ENCODE peak calls at places on chromosomes 13 and 19, in eight cellular contexts. V, S, C, O, L, B, X and J are unnamed samples.

GRCh38 chr19:7395360-7395781 is 46.6 kb downstream of the ARHGEF18 start:
- DNase-seq in V (no peak), S (no peak), C (peak; percentile 26), O (no peak), L (no peak), B (no peak), X (no peak), J (no peak)

GRCh38 chr13:39876258-39876657 is 220.8 kb downstream of the COG6 start:
- DNase-seq in V (no peak), S (no peak), C (peak; percentile 90), O (no peak), L (no peak), B (no peak), X (no peak), J (no peak)

GRCh38 chr19:38683393-38684077 is 36.1 kb downstream of the ACTN4 start:
- DNase-seq in V (peak; percentile 53), S (peak; percentile 45), C (peak; percentile 89), O (peak; percentile 98), L (peak; percentile 64), B (peak; percentile 93), X (no peak), J (peak; percentile 83)

GRCh38 chr19:51097166-51097736 is 11.0 kb downstream of the CTU1 start:
- DNase-seq in V (peak; percentile 41), S (no peak), C (peak; percentile 27), O (peak; percentile 75), L (peak; percentile 54), B (peak; percentile 57), X (peak; percentile 58), J (peak; percentile 52)

GRCh38 chr19:35932291-35932936 is 3.8 kb upstream of the LRFN3 start:
- DNase-seq in V (peak; percentile 34), S (no peak), C (no peak), O (no peak), L (no peak), B (no peak), X (no peak), J (no peak)

GRCh38 chr19:43681826-43682225 is 11.9 kb upstream of the PLAUR start:
- DNase-seq in V (no peak), S (no peak), C (no peak), O (no peak), L (no peak), B (no peak), X (no peak), J (no peak)

GRCh38 chr19:14198384-14199376 is 7.3 kb downstream of the ADGRL1 start:
- DNase-seq in V (no peak), S (no peak), C (no peak), O (no peak), L (no peak), B (peak; percentile 80), X (no peak), J (no peak)

GRCh38 chr19:30682576-30683536 is 310.7 kb downstream of the ZNF536 start:
- DNase-seq in V (peak; percentile 48), S (peak; percentile 48), C (peak; percentile 83), O (peak; percentile 79), L (peak; percentile 74), B (peak; percentile 82), X (peak; percentile 17), J (peak; percentile 82)

GRCh38 chr13:33454844-33455256 is 169.3 kb upstream of the STARD13 start:
- DNase-seq in V (no peak), S (no peak), C (no peak), O (no peak), L (no peak), B (no peak), X (no peak), J (no peak)

GRCh38 chr13:92316030-92316429 is 910.6 kb upstream of the GPC6 start:
- DNase-seq in V (no peak), S (no peak), C (no peak), O (no peak), L (no peak), B (no peak), X (no peak), J (no peak)

GRCh38 chr19:48878219-48879024 is 6.2 kb downstream of the PPP1R15A start:
- DNase-seq in V (no peak), S (no peak), C (peak; percentile 77), O (no peak), L (no peak), B (peak; percentile 100), X (no peak), J (no peak)

GRCh38 chr13:73440296-73440895 is 381.6 kb downstream of the KLF5 start:
- DNase-seq in V (no peak), S (no peak), C (no peak), O (no peak), L (no peak), B (peak; percentile 45), X (no peak), J (no peak)

GRCh38 chr19:46922465-46922864 is 61.7 kb downstream of the ARHGAP35 start:
- DNase-seq in V (no peak), S (no peak), C (no peak), O (no peak), L (no peak), B (no peak), X (no peak), J (no peak)

GRCh38 chr19:45071969-45072790 is 4.1 kb downstream of the ZNF296 start:
- DNase-seq in V (no peak), S (no peak), C (no peak), O (no peak), L (no peak), B (no peak), X (no peak), J (no peak)

GRCh38 chr19:48415395-48415794 is 21.9 kb downstream of the GRIN2D start:
- DNase-seq in V (no peak), S (no peak), C (peak; percentile 85), O (peak; percentile 70), L (peak; percentile 69), B (peak; percentile 89), X (peak; percentile 36), J (peak; percentile 50)

GRCh38 chr19:8210660-8211101 is 1.5 kb downstream of the CERS4 start:
- DNase-seq in V (peak; percentile 60), S (no peak), C (no peak), O (peak; percentile 39), L (no peak), B (no peak), X (no peak), J (no peak)

GRCh38 chr19:40420766-40421467 is 4.9 kb downstream of the SERTAD1 start:
- DNase-seq in V (peak; percentile 84), S (peak; percentile 77), C (peak; percentile 91), O (peak; percentile 96), L (peak; percentile 58), B (peak; percentile 97), X (peak; percentile 38), J (peak; percentile 95)

GRCh38 chr19:1491849-1492170 is 829 bp downstream of the REEP6 start:
- DNase-seq in V (no peak), S (no peak), C (no peak), O (peak; percentile 49), L (no peak), B (no peak), X (no peak), J (no peak)

GRCh38 chr13:110426745-110427144 is 119.7 kb downstream of the COL4A2 start:
- DNase-seq in V (peak; percentile 82), S (no peak), C (no peak), O (no peak), L (no peak), B (no peak), X (no peak), J (no peak)

GRCh38 chr13:39884166-39884565 is 228.7 kb downstream of the COG6 start:
- DNase-seq in V (no peak), S (no peak), C (no peak), O (no peak), L (no peak), B (no peak), X (no peak), J (no peak)

GRCh38 chr13:109206616-109207015 is 577.2 kb downstream of the MYO16 start:
- DNase-seq in V (no peak), S (no peak), C (no peak), O (no peak), L (no peak), B (no peak), X (no peak), J (no peak)

GRCh38 chr19:48635966-48636858 is 967 bp downstream of the DBP start:
- DNase-seq in V (peak; percentile 30), S (no peak), C (no peak), O (no peak), L (no peak), B (peak; percentile 55), X (no peak), J (peak; percentile 66)

GRCh38 chr19:17445526-17446165 is 2.8 kb downstream of the TMEM221 start:
- DNase-seq in V (no peak), S (no peak), C (no peak), O (no peak), L (no peak), B (no peak), X (no peak), J (no peak)

GRCh38 chr19:991174-991931 is 7.2 kb downstream of the WDR18 start:
- DNase-seq in V (no peak), S (no peak), C (no peak), O (no peak), L (no peak), B (peak; percentile 15), X (peak; percentile 28), J (peak; percentile 23)

GRCh38 chr13:39394811-39395685 is 207.9 kb downstream of the LHFPL6 start:
- DNase-seq in V (no peak), S (no peak), C (no peak), O (no peak), L (no peak), B (no peak), X (no peak), J (no peak)

GRCh38 chr13:32639502-32640105 is 53.4 kb downstream of the PDS5B start:
- DNase-seq in V (peak; percentile 6), S (no peak), C (peak; percentile 67), O (peak; percentile 53), L (no peak), B (peak; percentile 71), X (peak; percentile 6), J (peak; percentile 63)

GRCh38 chr19:27744926-27745844 is 1467.8 kb downstream of the UQCRFS1 start:
- DNase-seq in V (no peak), S (no peak), C (no peak), O (no peak), L (no peak), B (no peak), X (no peak), J (no peak)

GRCh38 chr13:100510208-100510997 is 78.2 kb downstream of the GGACT start:
- DNase-seq in V (no peak), S (no peak), C (no peak), O (no peak), L (no peak), B (no peak), X (no peak), J (no peak)

GRCh38 chr13:24348797-24349515 is 39.6 kb downstream of the C1QTNF9 start:
- DNase-seq in V (peak; percentile 3), S (no peak), C (no peak), O (peak; percentile 97), L (no peak), B (no peak), X (no peak), J (no peak)

GRCh38 chr19:38663957-38664502 is 16.6 kb downstream of the ACTN4 start:
- DNase-seq in V (no peak), S (no peak), C (no peak), O (peak; percentile 55), L (no peak), B (peak; percentile 89), X (no peak), J (peak; percentile 67)

GRCh38 chr19:31141301-31141700 is 207.9 kb downstream of the TSHZ3 start:
- DNase-seq in V (no peak), S (no peak), C (no peak), O (no peak), L (no peak), B (no peak), X (no peak), J (no peak)